ENCODE peak calls at places on chromosomes 7 and 10, in eight cellular contexts. One of them, this sample, is unnamed.

GRCh38 chr10:32163774-32164148 is 107.5 kb upstream of the KIF5B start:
- DNase-seq in activated CD4-positive, alpha-beta T cell treated with anti-CD3 and anti-CD28 coated beads, Interleukin-2, amount 10 ng/mL, durations not matched to agents 7 days and 5 days: no peak
- DNase-seq in HT-29: no peak
- DNase-seq in T follicular helper cell: no peak
- DNase-seq in T-helper 17 cell: no peak
- DNase-seq in stimulated activated CD4-positive, alpha-beta T cell treated with anti-CD3 and anti-CD28 coated beads, Interleukin-1b, Interleukin-23, amount 100 ng/mL, for 24 hours: no peak
- DNase-seq in central memory CD4-positive, alpha-beta T cell: no peak
- DNase-seq in WERI-Rb-1: no peak
- DNase-seq in this sample: no peak

GRCh38 chr10:71832967-71833366 is 18.1 kb downstream of the PSAP start:
- DNase-seq in activated CD4-positive, alpha-beta T cell treated with anti-CD3 and anti-CD28 coated beads, Interleukin-2, amount 10 ng/mL, durations not matched to agents 7 days and 5 days: no peak
- DNase-seq in HT-29: no peak
- DNase-seq in T follicular helper cell: no peak
- DNase-seq in T-helper 17 cell: no peak
- DNase-seq in stimulated activated CD4-positive, alpha-beta T cell treated with anti-CD3 and anti-CD28 coated beads, Interleukin-1b, Interleukin-23, amount 100 ng/mL, for 24 hours: no peak
- DNase-seq in central memory CD4-positive, alpha-beta T cell: no peak
- DNase-seq in WERI-Rb-1: no peak
- DNase-seq in this sample: no peak

GRCh38 chr10:128569546-128569945 is 443.3 kb upstream of the MKI67 start:
- DNase-seq in activated CD4-positive, alpha-beta T cell treated with anti-CD3 and anti-CD28 coated beads, Interleukin-2, amount 10 ng/mL, durations not matched to agents 7 days and 5 days: no peak
- DNase-seq in HT-29: no peak
- DNase-seq in T follicular helper cell: no peak
- DNase-seq in T-helper 17 cell: no peak
- DNase-seq in stimulated activated CD4-positive, alpha-beta T cell treated with anti-CD3 and anti-CD28 coated beads, Interleukin-1b, Interleukin-23, amount 100 ng/mL, for 24 hours: no peak
- DNase-seq in central memory CD4-positive, alpha-beta T cell: no peak
- DNase-seq in WERI-Rb-1: no peak
- DNase-seq in this sample: no peak

GRCh38 chr7:127792528-127793342 is 140.7 kb downstream of the SND1 start:
- DNase-seq in activated CD4-positive, alpha-beta T cell treated with anti-CD3 and anti-CD28 coated beads, Interleukin-2, amount 10 ng/mL, durations not matched to agents 7 days and 5 days: peak; percentile 34
- DNase-seq in HT-29: peak; percentile 67
- DNase-seq in T follicular helper cell: no peak
- DNase-seq in T-helper 17 cell: no peak
- DNase-seq in stimulated activated CD4-positive, alpha-beta T cell treated with anti-CD3 and anti-CD28 coated beads, Interleukin-1b, Interleukin-23, amount 100 ng/mL, for 24 hours: no peak
- DNase-seq in central memory CD4-positive, alpha-beta T cell: no peak
- DNase-seq in WERI-Rb-1: peak; percentile 47
- DNase-seq in this sample: peak; percentile 89

GRCh38 chr7:139092090-139092796 is 17.3 kb downstream of the ZC3HAV1 start:
- DNase-seq in activated CD4-positive, alpha-beta T cell treated with anti-CD3 and anti-CD28 coated beads, Interleukin-2, amount 10 ng/mL, durations not matched to agents 7 days and 5 days: no peak
- DNase-seq in HT-29: no peak
- DNase-seq in T follicular helper cell: no peak
- DNase-seq in T-helper 17 cell: no peak
- DNase-seq in stimulated activated CD4-positive, alpha-beta T cell treated with anti-CD3 and anti-CD28 coated beads, Interleukin-1b, Interleukin-23, amount 100 ng/mL, for 24 hours: no peak
- DNase-seq in central memory CD4-positive, alpha-beta T cell: no peak
- DNase-seq in WERI-Rb-1: no peak
- DNase-seq in this sample: no peak

GRCh38 chr10:96833220-96834001 is 1.3 kb downstream of the LCOR start:
- DNase-seq in activated CD4-positive, alpha-beta T cell treated with anti-CD3 and anti-CD28 coated beads, Interleukin-2, amount 10 ng/mL, durations not matched to agents 7 days and 5 days: peak; percentile 7
- DNase-seq in HT-29: peak; percentile 48
- DNase-seq in T follicular helper cell: no peak
- DNase-seq in T-helper 17 cell: no peak
- DNase-seq in stimulated activated CD4-positive, alpha-beta T cell treated with anti-CD3 and anti-CD28 coated beads, Interleukin-1b, Interleukin-23, amount 100 ng/mL, for 24 hours: no peak
- DNase-seq in central memory CD4-positive, alpha-beta T cell: no peak
- DNase-seq in WERI-Rb-1: peak; percentile 65
- DNase-seq in this sample: peak; percentile 55

GRCh38 chr7:20267482-20267881 is 50.3 kb upstream of the MACC1 start:
- DNase-seq in activated CD4-positive, alpha-beta T cell treated with anti-CD3 and anti-CD28 coated beads, Interleukin-2, amount 10 ng/mL, durations not matched to agents 7 days and 5 days: no peak
- DNase-seq in HT-29: no peak
- DNase-seq in T follicular helper cell: no peak
- DNase-seq in T-helper 17 cell: no peak
- DNase-seq in stimulated activated CD4-positive, alpha-beta T cell treated with anti-CD3 and anti-CD28 coated beads, Interleukin-1b, Interleukin-23, amount 100 ng/mL, for 24 hours: no peak
- DNase-seq in central memory CD4-positive, alpha-beta T cell: no peak
- DNase-seq in WERI-Rb-1: no peak
- DNase-seq in this sample: no peak

GRCh38 chr10:90148121-90148855 is 446.9 kb downstream of the KIF20B start:
- DNase-seq in activated CD4-positive, alpha-beta T cell treated with anti-CD3 and anti-CD28 coated beads, Interleukin-2, amount 10 ng/mL, durations not matched to agents 7 days and 5 days: no peak
- DNase-seq in HT-29: peak; percentile 70
- DNase-seq in T follicular helper cell: no peak
- DNase-seq in T-helper 17 cell: no peak
- DNase-seq in stimulated activated CD4-positive, alpha-beta T cell treated with anti-CD3 and anti-CD28 coated beads, Interleukin-1b, Interleukin-23, amount 100 ng/mL, for 24 hours: no peak
- DNase-seq in central memory CD4-positive, alpha-beta T cell: no peak
- DNase-seq in WERI-Rb-1: no peak
- DNase-seq in this sample: no peak

GRCh38 chr10:126935263-126935946 is 30.2 kb downstream of the DOCK1 start:
- DNase-seq in activated CD4-positive, alpha-beta T cell treated with anti-CD3 and anti-CD28 coated beads, Interleukin-2, amount 10 ng/mL, durations not matched to agents 7 days and 5 days: no peak
- DNase-seq in HT-29: no peak
- DNase-seq in T follicular helper cell: no peak
- DNase-seq in T-helper 17 cell: no peak
- DNase-seq in stimulated activated CD4-positive, alpha-beta T cell treated with anti-CD3 and anti-CD28 coated beads, Interleukin-1b, Interleukin-23, amount 100 ng/mL, for 24 hours: no peak
- DNase-seq in central memory CD4-positive, alpha-beta T cell: no peak
- DNase-seq in WERI-Rb-1: no peak
- DNase-seq in this sample: no peak

GRCh38 chr7:157519246-157519645 is 182.4 kb downstream of the DNAJB6 start:
- DNase-seq in activated CD4-positive, alpha-beta T cell treated with anti-CD3 and anti-CD28 coated beads, Interleukin-2, amount 10 ng/mL, durations not matched to agents 7 days and 5 days: no peak
- DNase-seq in HT-29: no peak
- DNase-seq in T follicular helper cell: no peak
- DNase-seq in T-helper 17 cell: no peak
- DNase-seq in stimulated activated CD4-positive, alpha-beta T cell treated with anti-CD3 and anti-CD28 coated beads, Interleukin-1b, Interleukin-23, amount 100 ng/mL, for 24 hours: no peak
- DNase-seq in central memory CD4-positive, alpha-beta T cell: no peak
- DNase-seq in WERI-Rb-1: no peak
- DNase-seq in this sample: no peak

GRCh38 chr10:24920907-24921881 is 31.2 kb downstream of the PRTFDC1 start:
- DNase-seq in activated CD4-positive, alpha-beta T cell treated with anti-CD3 and anti-CD28 coated beads, Interleukin-2, amount 10 ng/mL, durations not matched to agents 7 days and 5 days: peak; percentile 6
- DNase-seq in HT-29: no peak
- DNase-seq in T follicular helper cell: no peak
- DNase-seq in T-helper 17 cell: no peak
- DNase-seq in stimulated activated CD4-positive, alpha-beta T cell treated with anti-CD3 and anti-CD28 coated beads, Interleukin-1b, Interleukin-23, amount 100 ng/mL, for 24 hours: peak; percentile 17
- DNase-seq in central memory CD4-positive, alpha-beta T cell: no peak
- DNase-seq in WERI-Rb-1: no peak
- DNase-seq in this sample: no peak

GRCh38 chr7:107693396-107693795 is 32.8 kb downstream of the SLC26A4 start:
- DNase-seq in activated CD4-positive, alpha-beta T cell treated with anti-CD3 and anti-CD28 coated beads, Interleukin-2, amount 10 ng/mL, durations not matched to agents 7 days and 5 days: no peak
- DNase-seq in HT-29: no peak
- DNase-seq in T follicular helper cell: no peak
- DNase-seq in T-helper 17 cell: no peak
- DNase-seq in stimulated activated CD4-positive, alpha-beta T cell treated with anti-CD3 and anti-CD28 coated beads, Interleukin-1b, Interleukin-23, amount 100 ng/mL, for 24 hours: no peak
- DNase-seq in central memory CD4-positive, alpha-beta T cell: no peak
- DNase-seq in WERI-Rb-1: no peak
- DNase-seq in this sample: no peak

GRCh38 chr7:107966701-107967100 is 36.3 kb downstream of the LAMB1 start:
- DNase-seq in activated CD4-positive, alpha-beta T cell treated with anti-CD3 and anti-CD28 coated beads, Interleukin-2, amount 10 ng/mL, durations not matched to agents 7 days and 5 days: no peak
- DNase-seq in HT-29: peak; percentile 6
- DNase-seq in T follicular helper cell: no peak
- DNase-seq in T-helper 17 cell: no peak
- DNase-seq in stimulated activated CD4-positive, alpha-beta T cell treated with anti-CD3 and anti-CD28 coated beads, Interleukin-1b, Interleukin-23, amount 100 ng/mL, for 24 hours: no peak
- DNase-seq in central memory CD4-positive, alpha-beta T cell: no peak
- DNase-seq in WERI-Rb-1: peak; percentile 33
- DNase-seq in this sample: no peak

GRCh38 chr10:52004342-52004949 is 305.1 kb upstream of the CSTF2T start:
- DNase-seq in activated CD4-positive, alpha-beta T cell treated with anti-CD3 and anti-CD28 coated beads, Interleukin-2, amount 10 ng/mL, durations not matched to agents 7 days and 5 days: no peak
- DNase-seq in HT-29: peak; percentile 72
- DNase-seq in T follicular helper cell: no peak
- DNase-seq in T-helper 17 cell: no peak
- DNase-seq in stimulated activated CD4-positive, alpha-beta T cell treated with anti-CD3 and anti-CD28 coated beads, Interleukin-1b, Interleukin-23, amount 100 ng/mL, for 24 hours: no peak
- DNase-seq in central memory CD4-positive, alpha-beta T cell: no peak
- DNase-seq in WERI-Rb-1: no peak
- DNase-seq in this sample: no peak

GRCh38 chr10:11177926-11178453 is 160.3 kb downstream of the CELF2 start:
- DNase-seq in activated CD4-positive, alpha-beta T cell treated with anti-CD3 and anti-CD28 coated beads, Interleukin-2, amount 10 ng/mL, durations not matched to agents 7 days and 5 days: peak; percentile 52
- DNase-seq in HT-29: no peak
- DNase-seq in T follicular helper cell: no peak
- DNase-seq in T-helper 17 cell: no peak
- DNase-seq in stimulated activated CD4-positive, alpha-beta T cell treated with anti-CD3 and anti-CD28 coated beads, Interleukin-1b, Interleukin-23, amount 100 ng/mL, for 24 hours: no peak
- DNase-seq in central memory CD4-positive, alpha-beta T cell: peak; percentile 24
- DNase-seq in WERI-Rb-1: peak; percentile 48
- DNase-seq in this sample: no peak

GRCh38 chr10:58820862-58821559 is 308.3 kb downstream of the BICC1 start:
- DNase-seq in activated CD4-positive, alpha-beta T cell treated with anti-CD3 and anti-CD28 coated beads, Interleukin-2, amount 10 ng/mL, durations not matched to agents 7 days and 5 days: no peak
- DNase-seq in HT-29: peak; percentile 3
- DNase-seq in T follicular helper cell: no peak
- DNase-seq in T-helper 17 cell: no peak
- DNase-seq in stimulated activated CD4-positive, alpha-beta T cell treated with anti-CD3 and anti-CD28 coated beads, Interleukin-1b, Interleukin-23, amount 100 ng/mL, for 24 hours: no peak
- DNase-seq in central memory CD4-positive, alpha-beta T cell: no peak
- DNase-seq in WERI-Rb-1: no peak
- DNase-seq in this sample: no peak

GRCh38 chr7:48938539-48938938 is 14.2 kb downstream of the CDC14C start:
- DNase-seq in activated CD4-positive, alpha-beta T cell treated with anti-CD3 and anti-CD28 coated beads, Interleukin-2, amount 10 ng/mL, durations not matched to agents 7 days and 5 days: no peak
- DNase-seq in HT-29: no peak
- DNase-seq in T follicular helper cell: no peak
- DNase-seq in T-helper 17 cell: no peak
- DNase-seq in stimulated activated CD4-positive, alpha-beta T cell treated with anti-CD3 and anti-CD28 coated beads, Interleukin-1b, Interleukin-23, amount 100 ng/mL, for 24 hours: no peak
- DNase-seq in central memory CD4-positive, alpha-beta T cell: no peak
- DNase-seq in WERI-Rb-1: no peak
- DNase-seq in this sample: no peak

GRCh38 chr7:100964630-100965029 is 4.7 kb upstream of the MUC12 start:
- DNase-seq in activated CD4-positive, alpha-beta T cell treated with anti-CD3 and anti-CD28 coated beads, Interleukin-2, amount 10 ng/mL, durations not matched to agents 7 days and 5 days: no peak
- DNase-seq in HT-29: no peak
- DNase-seq in T follicular helper cell: no peak
- DNase-seq in T-helper 17 cell: no peak
- DNase-seq in stimulated activated CD4-positive, alpha-beta T cell treated with anti-CD3 and anti-CD28 coated beads, Interleukin-1b, Interleukin-23, amount 100 ng/mL, for 24 hours: no peak
- DNase-seq in central memory CD4-positive, alpha-beta T cell: no peak
- DNase-seq in WERI-Rb-1: no peak
- DNase-seq in this sample: no peak

GRCh38 chr7:4138866-4139265 is 543.2 kb upstream of the FOXK1 start:
- DNase-seq in activated CD4-positive, alpha-beta T cell treated with anti-CD3 and anti-CD28 coated beads, Interleukin-2, amount 10 ng/mL, durations not matched to agents 7 days and 5 days: no peak
- DNase-seq in HT-29: no peak
- DNase-seq in T follicular helper cell: no peak
- DNase-seq in T-helper 17 cell: no peak
- DNase-seq in stimulated activated CD4-positive, alpha-beta T cell treated with anti-CD3 and anti-CD28 coated beads, Interleukin-1b, Interleukin-23, amount 100 ng/mL, for 24 hours: no peak
- DNase-seq in central memory CD4-positive, alpha-beta T cell: no peak
- DNase-seq in WERI-Rb-1: no peak
- DNase-seq in this sample: no peak

GRCh38 chr10:117546020-117546629 is 3.6 kb downstream of the EMX2 start:
- DNase-seq in activated CD4-positive, alpha-beta T cell treated with anti-CD3 and anti-CD28 coated beads, Interleukin-2, amount 10 ng/mL, durations not matched to agents 7 days and 5 days: no peak
- DNase-seq in HT-29: no peak
- DNase-seq in T follicular helper cell: no peak
- DNase-seq in T-helper 17 cell: no peak
- DNase-seq in stimulated activated CD4-positive, alpha-beta T cell treated with anti-CD3 and anti-CD28 coated beads, Interleukin-1b, Interleukin-23, amount 100 ng/mL, for 24 hours: no peak
- DNase-seq in central memory CD4-positive, alpha-beta T cell: no peak
- DNase-seq in WERI-Rb-1: no peak
- DNase-seq in this sample: no peak

GRCh38 chr10:124896751-124897150 is 45.2 kb upstream of the ZRANB1 start:
- DNase-seq in activated CD4-positive, alpha-beta T cell treated with anti-CD3 and anti-CD28 coated beads, Interleukin-2, amount 10 ng/mL, durations not matched to agents 7 days and 5 days: no peak
- DNase-seq in HT-29: no peak
- DNase-seq in T follicular helper cell: no peak
- DNase-seq in T-helper 17 cell: no peak
- DNase-seq in stimulated activated CD4-positive, alpha-beta T cell treated with anti-CD3 and anti-CD28 coated beads, Interleukin-1b, Interleukin-23, amount 100 ng/mL, for 24 hours: no peak
- DNase-seq in central memory CD4-positive, alpha-beta T cell: no peak
- DNase-seq in WERI-Rb-1: peak; percentile 82
- DNase-seq in this sample: no peak

GRCh38 chr7:153840861-153841260 is 211.3 kb upstream of the DPP6 start:
- DNase-seq in activated CD4-positive, alpha-beta T cell treated with anti-CD3 and anti-CD28 coated beads, Interleukin-2, amount 10 ng/mL, durations not matched to agents 7 days and 5 days: no peak
- DNase-seq in HT-29: no peak
- DNase-seq in T follicular helper cell: no peak
- DNase-seq in T-helper 17 cell: no peak
- DNase-seq in stimulated activated CD4-positive, alpha-beta T cell treated with anti-CD3 and anti-CD28 coated beads, Interleukin-1b, Interleukin-23, amount 100 ng/mL, for 24 hours: no peak
- DNase-seq in central memory CD4-positive, alpha-beta T cell: no peak
- DNase-seq in WERI-Rb-1: no peak
- DNase-seq in this sample: no peak

GRCh38 chr10:28947209-28947608 is 269.9 kb downstream of the BAMBI start:
- DNase-seq in activated CD4-positive, alpha-beta T cell treated with anti-CD3 and anti-CD28 coated beads, Interleukin-2, amount 10 ng/mL, durations not matched to agents 7 days and 5 days: no peak
- DNase-seq in HT-29: no peak
- DNase-seq in T follicular helper cell: no peak
- DNase-seq in T-helper 17 cell: no peak
- DNase-seq in stimulated activated CD4-positive, alpha-beta T cell treated with anti-CD3 and anti-CD28 coated beads, Interleukin-1b, Interleukin-23, amount 100 ng/mL, for 24 hours: no peak
- DNase-seq in central memory CD4-positive, alpha-beta T cell: no peak
- DNase-seq in WERI-Rb-1: no peak
- DNase-seq in this sample: no peak

GRCh38 chr10:93742633-93743349 is 14.9 kb upstream of the LGI1 start:
- DNase-seq in activated CD4-positive, alpha-beta T cell treated with anti-CD3 and anti-CD28 coated beads, Interleukin-2, amount 10 ng/mL, durations not matched to agents 7 days and 5 days: no peak
- DNase-seq in HT-29: no peak
- DNase-seq in T follicular helper cell: no peak
- DNase-seq in T-helper 17 cell: no peak
- DNase-seq in stimulated activated CD4-positive, alpha-beta T cell treated with anti-CD3 and anti-CD28 coated beads, Interleukin-1b, Interleukin-23, amount 100 ng/mL, for 24 hours: no peak
- DNase-seq in central memory CD4-positive, alpha-beta T cell: no peak
- DNase-seq in WERI-Rb-1: no peak
- DNase-seq in this sample: no peak

GRCh38 chr10:102596506-102596971 is 47.7 kb upstream of the TRIM8 start:
- DNase-seq in activated CD4-positive, alpha-beta T cell treated with anti-CD3 and anti-CD28 coated beads, Interleukin-2, amount 10 ng/mL, durations not matched to agents 7 days and 5 days: peak; percentile 33
- DNase-seq in HT-29: peak; percentile 75
- DNase-seq in T follicular helper cell: no peak
- DNase-seq in T-helper 17 cell: no peak
- DNase-seq in stimulated activated CD4-positive, alpha-beta T cell treated with anti-CD3 and anti-CD28 coated beads, Interleukin-1b, Interleukin-23, amount 100 ng/mL, for 24 hours: no peak
- DNase-seq in central memory CD4-positive, alpha-beta T cell: no peak
- DNase-seq in WERI-Rb-1: peak; percentile 76
- DNase-seq in this sample: peak; percentile 65

GRCh38 chr10:25867321-25867720 is 66.7 kb upstream of the MYO3A start:
- DNase-seq in activated CD4-positive, alpha-beta T cell treated with anti-CD3 and anti-CD28 coated beads, Interleukin-2, amount 10 ng/mL, durations not matched to agents 7 days and 5 days: no peak
- DNase-seq in HT-29: no peak
- DNase-seq in T follicular helper cell: no peak
- DNase-seq in T-helper 17 cell: no peak
- DNase-seq in stimulated activated CD4-positive, alpha-beta T cell treated with anti-CD3 and anti-CD28 coated beads, Interleukin-1b, Interleukin-23, amount 100 ng/mL, for 24 hours: no peak
- DNase-seq in central memory CD4-positive, alpha-beta T cell: no peak
- DNase-seq in WERI-Rb-1: no peak
- DNase-seq in this sample: no peak

GRCh38 chr7:127892488-127893314 is 138.5 kb downstream of the LRRC4 start:
- DNase-seq in activated CD4-positive, alpha-beta T cell treated with anti-CD3 and anti-CD28 coated beads, Interleukin-2, amount 10 ng/mL, durations not matched to agents 7 days and 5 days: no peak
- DNase-seq in HT-29: no peak
- DNase-seq in T follicular helper cell: no peak
- DNase-seq in T-helper 17 cell: no peak
- DNase-seq in stimulated activated CD4-positive, alpha-beta T cell treated with anti-CD3 and anti-CD28 coated beads, Interleukin-1b, Interleukin-23, amount 100 ng/mL, for 24 hours: no peak
- DNase-seq in central memory CD4-positive, alpha-beta T cell: no peak
- DNase-seq in WERI-Rb-1: no peak
- DNase-seq in this sample: no peak

GRCh38 chr7:130918129-130919052 is 184.4 kb upstream of the KLF14 start:
- DNase-seq in activated CD4-positive, alpha-beta T cell treated with anti-CD3 and anti-CD28 coated beads, Interleukin-2, amount 10 ng/mL, durations not matched to agents 7 days and 5 days: no peak
- DNase-seq in HT-29: peak; percentile 81
- DNase-seq in T follicular helper cell: no peak
- DNase-seq in T-helper 17 cell: no peak
- DNase-seq in stimulated activated CD4-positive, alpha-beta T cell treated with anti-CD3 and anti-CD28 coated beads, Interleukin-1b, Interleukin-23, amount 100 ng/mL, for 24 hours: no peak
- DNase-seq in central memory CD4-positive, alpha-beta T cell: no peak
- DNase-seq in WERI-Rb-1: no peak
- DNase-seq in this sample: no peak

GRCh38 chr10:32957341-32958084 is 517 bp downstream of the ITGB1 start:
- DNase-seq in activated CD4-positive, alpha-beta T cell treated with anti-CD3 and anti-CD28 coated beads, Interleukin-2, amount 10 ng/mL, durations not matched to agents 7 days and 5 days: peak; percentile 35
- DNase-seq in HT-29: peak; percentile 52
- DNase-seq in T follicular helper cell: no peak
- DNase-seq in T-helper 17 cell: no peak
- DNase-seq in stimulated activated CD4-positive, alpha-beta T cell treated with anti-CD3 and anti-CD28 coated beads, Interleukin-1b, Interleukin-23, amount 100 ng/mL, for 24 hours: no peak
- DNase-seq in central memory CD4-positive, alpha-beta T cell: no peak
- DNase-seq in WERI-Rb-1: peak; percentile 25
- DNase-seq in this sample: no peak

GRCh38 chr7:47292832-47293309 is 289.0 kb downstream of the TNS3 start:
- DNase-seq in activated CD4-positive, alpha-beta T cell treated with anti-CD3 and anti-CD28 coated beads, Interleukin-2, amount 10 ng/mL, durations not matched to agents 7 days and 5 days: no peak
- DNase-seq in HT-29: no peak
- DNase-seq in T follicular helper cell: no peak
- DNase-seq in T-helper 17 cell: no peak
- DNase-seq in stimulated activated CD4-positive, alpha-beta T cell treated with anti-CD3 and anti-CD28 coated beads, Interleukin-1b, Interleukin-23, amount 100 ng/mL, for 24 hours: no peak
- DNase-seq in central memory CD4-positive, alpha-beta T cell: no peak
- DNase-seq in WERI-Rb-1: no peak
- DNase-seq in this sample: no peak

GRCh38 chr7:123460616-123461015 is 73.8 kb downstream of the IQUB start:
- DNase-seq in activated CD4-positive, alpha-beta T cell treated with anti-CD3 and anti-CD28 coated beads, Interleukin-2, amount 10 ng/mL, durations not matched to agents 7 days and 5 days: no peak
- DNase-seq in HT-29: no peak
- DNase-seq in T follicular helper cell: no peak
- DNase-seq in T-helper 17 cell: no peak
- DNase-seq in stimulated activated CD4-positive, alpha-beta T cell treated with anti-CD3 and anti-CD28 coated beads, Interleukin-1b, Interleukin-23, amount 100 ng/mL, for 24 hours: no peak
- DNase-seq in central memory CD4-positive, alpha-beta T cell: no peak
- DNase-seq in WERI-Rb-1: no peak
- DNase-seq in this sample: no peak

GRCh38 chr10:14779053-14779649 is 4.5 kb upstream of the FAM107B start:
- DNase-seq in activated CD4-positive, alpha-beta T cell treated with anti-CD3 and anti-CD28 coated beads, Interleukin-2, amount 10 ng/mL, durations not matched to agents 7 days and 5 days: no peak
- DNase-seq in HT-29: peak; percentile 40
- DNase-seq in T follicular helper cell: no peak
- DNase-seq in T-helper 17 cell: no peak
- DNase-seq in stimulated activated CD4-positive, alpha-beta T cell treated with anti-CD3 and anti-CD28 coated beads, Interleukin-1b, Interleukin-23, amount 100 ng/mL, for 24 hours: no peak
- DNase-seq in central memory CD4-positive, alpha-beta T cell: no peak
- DNase-seq in WERI-Rb-1: no peak
- DNase-seq in this sample: no peak